ENCODE peak calls at places on chromosomes 16 and 17, in four cellular contexts. C is astrocyte of the cerebellum, L is neural crest cell, M is fibroblast of the aortic adventitia. I is an unnamed sample.
A peak's percentile ranks its signal among the peaks of the same experiment; 100 is the strongest.

GRCh38 chr17:17561408-17562144 is 29.9 kb downstream of the PEMT start:
- DNase-seq in C (no peak), L (no peak), M (no peak), I (no peak)

GRCh38 chr17:50146927-50147640 is 3.4 kb downstream of the PPP1R9B start:
- DNase-seq in L (no peak), C (no peak), M (no peak), I (no peak)

GRCh38 chr17:63426041-63426916 is 19.8 kb downstream of the CYB561 start:
- DNase-seq in L (no peak), M (no peak), C (no peak), I (no peak)

GRCh38 chr16:85136705-85137322 is 24.5 kb upstream of the CIBAR2 start:
- DNase-seq in L (no peak), C (no peak), M (peak; percentile 58), I (no peak)

GRCh38 chr17:68431661-68432071 is 25.6 kb downstream of the WIPI1 start:
- DNase-seq in M (no peak), C (peak; percentile 15), L (peak; percentile 25), I (no peak)

GRCh38 chr17:60079401-60079861 is 710 bp upstream of the HEATR6 start:
- DNase-seq in L (no peak), C (no peak), M (peak; percentile 73), I (peak; percentile 47)

GRCh38 chr17:15954222-15954621 is 9.3 kb downstream of the ADORA2B start:
- DNase-seq in M (peak; percentile 83), C (no peak), L (no peak), I (peak; percentile 89)

GRCh38 chr16:81296631-81297030 is 18.1 kb upstream of the GAN start:
- DNase-seq in L (no peak), M (no peak), C (no peak), I (no peak)

GRCh38 chr17:83053021-83053778 is 26.2 kb upstream of the METRNL start:
- DNase-seq in C (no peak), L (no peak), M (peak; percentile 14), I (peak; percentile 30)

GRCh38 chr16:2770057-2770780 is 6.9 kb downstream of the ELOB start:
- DNase-seq in C (no peak), M (no peak), L (no peak), I (no peak)

GRCh38 chr17:81648013-81648706 is 8.2 kb downstream of the PDE6G start:
- DNase-seq in L (no peak), M (no peak), C (no peak), I (no peak)

GRCh38 chr16:49830873-49831272 is 25.0 kb downstream of the ZNF423 start:
- DNase-seq in M (no peak), C (no peak), L (no peak), I (no peak)

GRCh38 chr16:86380045-86380444 is 130.3 kb upstream of the FOXF1 start:
- DNase-seq in L (no peak), M (no peak), C (no peak), I (no peak)

GRCh38 chr17:71360301-71360700 is 760.5 kb upstream of the SOX9 start:
- DNase-seq in L (no peak), C (no peak), M (no peak), I (no peak)

GRCh38 chr17:56300191-56300590 is 146.9 kb downstream of the ANKFN1 start:
- DNase-seq in L (no peak), M (no peak), C (no peak), I (no peak)

GRCh38 chr16:63904930-63905329 is 1216.9 kb downstream of the CDH11 start:
- DNase-seq in L (no peak), C (no peak), M (no peak), I (no peak)

GRCh38 chr17:71963791-71964190 is 157.0 kb upstream of the SOX9 start:
- DNase-seq in L (no peak), C (no peak), M (no peak), I (no peak)

GRCh38 chr16:29007865-29008593 is 23.2 kb downstream of the LAT start:
- DNase-seq in C (peak; percentile 19), M (peak; percentile 43), L (no peak), I (peak; percentile 72)

GRCh38 chr17:57407287-57408063 is 151.2 kb downstream of the MSI2 start:
- DNase-seq in M (no peak), C (no peak), L (peak; percentile 45), I (no peak)

GRCh38 chr17:44610871-44611270 is 45.4 kb upstream of the MEIOC start:
- DNase-seq in C (no peak), L (no peak), M (peak; percentile 64), I (peak; percentile 10)

GRCh38 chr17:27782791-27783206 is 17.5 kb downstream of the NOS2 start:
- DNase-seq in L (no peak), C (no peak), M (no peak), I (no peak)

GRCh38 chr17:9408381-9408780 is 167.2 kb downstream of the STX8 start:
- DNase-seq in L (no peak), M (peak; percentile 47), C (peak; percentile 65), I (peak; percentile 6)

GRCh38 chr17:80380068-80381061 is 34.6 kb upstream of the ENDOV start:
- DNase-seq in C (no peak), L (no peak), M (no peak), I (no peak)

GRCh38 chr16:21650517-21650916 is 1.9 kb downstream of the IGSF6 start:
- DNase-seq in L (no peak), M (no peak), C (no peak), I (no peak)

GRCh38 chr16:85798901-85799496 is 345 bp downstream of the EMC8 start:
- DNase-seq in C (no peak), L (peak; percentile 22), M (peak; percentile 8), I (peak; percentile 21)

GRCh38 chr17:50564916-50565315 is 4.4 kb downstream of the CACNA1G start:
- DNase-seq in C (no peak), L (no peak), M (peak; percentile 91), I (peak; percentile 79)

GRCh38 chr16:27547134-27547533 is 2.6 kb downstream of the GTF3C1 start:
- DNase-seq in C (peak; percentile 28), L (no peak), M (peak; percentile 66), I (peak; percentile 45)

GRCh38 chr17:35879748-35880654 is at the start of gene CCL5:
- DNase-seq in M (no peak), L (no peak), C (no peak), I (peak; percentile 9)

GRCh38 chr17:68384941-68385340 is 72.4 kb downstream of the WIPI1 start:
- DNase-seq in M (no peak), L (no peak), C (no peak), I (no peak)

GRCh38 chr16:68756250-68757051 is 19.4 kb downstream of the CDH1 start:
- DNase-seq in M (peak; percentile 17), L (no peak), C (no peak), I (no peak)

GRCh38 chr17:50498021-50498874 is 10.0 kb upstream of the MYCBPAP start:
- DNase-seq in M (no peak), L (no peak), C (no peak), I (no peak)

GRCh38 chr17:38727661-38728220 is 2.4 kb upstream of the CISD3 start:
- DNase-seq in M (no peak), L (no peak), C (no peak), I (no peak)

GRCh38 chr16:14510939-14511797 is 118.9 kb downstream of the PARN start:
- DNase-seq in L (no peak), M (peak; percentile 54), C (peak; percentile 75), I (peak; percentile 65)

GRCh38 chr17:17587614-17588336 is 3.7 kb downstream of the PEMT start:
- DNase-seq in M (no peak), C (no peak), L (no peak), I (no peak)

GRCh38 chr17:44543213-44543904 is 13.9 kb upstream of the FZD2 start:
- DNase-seq in M (peak; percentile 83), L (no peak), C (peak; percentile 79), I (peak; percentile 95)

GRCh38 chr16:81531415-81531814 is 86.8 kb downstream of the CMIP start:
- DNase-seq in L (no peak), M (no peak), C (no peak), I (no peak)

GRCh38 chr17:66892286-66892685 is 57.4 kb downstream of the CACNG5 start:
- DNase-seq in C (no peak), M (peak; percentile 2), L (no peak), I (no peak)

GRCh38 chr17:53032861-53033271 is 789.9 kb upstream of the KIF2B start:
- DNase-seq in L (peak; percentile 7), C (peak; percentile 68), M (no peak), I (no peak)

DNA sequence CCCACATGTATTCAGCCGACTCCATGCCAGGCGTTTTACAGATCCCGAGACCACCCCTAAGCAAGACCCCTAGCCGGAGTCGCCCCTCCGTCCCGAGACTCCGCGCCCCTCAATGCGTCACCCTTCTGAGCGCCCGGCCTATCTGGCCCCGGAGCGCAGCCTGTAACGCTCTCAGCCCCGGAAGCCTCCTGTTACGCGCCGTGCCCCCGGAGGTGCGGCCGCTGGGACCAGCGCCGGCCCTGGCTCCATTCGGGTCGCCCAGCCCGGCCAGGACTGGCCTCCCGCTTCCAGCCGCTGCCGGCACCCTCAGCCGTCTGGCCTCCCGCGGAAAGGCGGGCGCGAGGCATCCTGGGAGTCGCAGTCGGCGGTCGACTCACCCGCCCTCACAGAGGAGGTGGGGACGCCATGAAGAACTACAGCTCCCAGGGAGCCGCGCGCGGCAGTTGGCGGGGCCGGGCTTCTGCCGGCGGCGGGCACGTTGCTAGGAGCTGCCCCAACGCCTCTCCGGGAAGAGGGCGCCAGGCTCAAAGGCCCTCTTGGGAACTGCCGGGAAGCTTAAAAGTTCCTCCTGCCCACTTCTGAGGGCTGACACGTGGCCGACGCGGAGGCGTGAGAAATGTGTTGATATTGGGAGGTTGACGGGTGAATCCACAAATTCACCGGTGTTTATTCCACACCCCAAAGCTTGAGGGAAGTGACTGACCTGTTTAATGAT is at the start of gene FBF1:
- DNase-seq in L (peak; percentile 90), C (peak; percentile 64), M (peak; percentile 88), I (peak; percentile 96)
- TF ChIP-seq CTCF in L (no peak), C (no peak), M (no peak), I (no peak)

GRCh38 chr16:58536278-58536677 is 21.0 kb downstream of the SETD6 start:
- DNase-seq in M (no peak), L (no peak), C (no peak), I (no peak)
- TF ChIP-seq CTCF in M (no peak), L (no peak), C (no peak), I (no peak)

GRCh38 chr17:10697092-10698081 is at the start of the genes ADPRM and SCO1:
- DNase-seq in M (peak; percentile 92), L (peak; percentile 79), C (peak; percentile 84), I (peak; percentile 92)
- TF ChIP-seq CTCF in M (peak; percentile 46), L (peak; percentile 56), C (peak; percentile 60), I (peak; percentile 76)

DNA sequence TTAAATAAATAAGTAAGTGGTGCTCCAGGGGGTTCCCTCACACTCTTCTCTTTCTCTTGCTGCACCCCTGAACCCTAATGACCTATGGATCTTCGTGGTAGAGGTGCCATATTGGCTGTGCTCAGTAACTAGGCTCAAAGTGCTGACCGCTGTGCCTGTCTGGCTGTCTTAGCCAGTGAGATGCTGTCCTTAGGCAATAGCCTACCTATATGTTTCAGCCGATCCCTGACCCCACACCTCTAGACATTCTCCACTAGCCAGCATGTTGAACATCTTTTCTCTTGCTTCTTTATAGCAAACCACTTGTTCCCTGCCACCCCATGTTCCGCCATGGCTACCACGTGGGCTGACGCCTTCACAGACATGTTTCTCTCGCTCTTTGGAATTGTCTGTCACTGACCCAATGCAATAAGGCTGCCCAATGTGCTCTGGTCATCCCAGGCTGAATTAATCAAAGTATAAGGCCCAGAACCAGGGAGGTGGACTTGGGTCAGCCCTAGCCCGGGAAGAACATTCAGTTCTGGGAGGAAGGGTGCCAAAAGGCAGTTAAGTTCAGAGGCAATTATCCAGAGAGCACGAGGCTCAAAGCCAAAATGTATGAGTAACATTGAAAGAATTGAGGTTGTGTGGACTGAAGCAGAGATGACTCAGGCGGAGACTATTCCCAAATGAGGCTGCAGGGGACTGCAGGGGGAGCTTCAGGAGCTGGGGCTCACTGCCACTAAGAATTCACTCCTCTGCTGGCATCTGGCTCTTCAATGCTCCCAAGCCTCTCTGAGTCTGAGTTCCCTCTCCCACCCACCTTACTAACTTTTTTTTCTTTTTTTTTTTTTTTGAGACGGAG is 28.7 kb upstream of the TNRC6A start:
- DNase-seq in M (peak; percentile 99), C (peak; percentile 98), L (no peak), I (peak; percentile 98)
- TF ChIP-seq CTCF in M (peak; percentile 55), C (peak; percentile 55), L (no peak), I (peak; percentile 69)